ENCODE peak calls at places on chromosome 18, in eight cellular contexts. One of them, this sample, is unnamed.

GRCh38 chr18:63421514-63421913 is 762 bp downstream of the VPS4B start:
- DNase-seq in NCI-H446 treated with DMSO at 0.1 percent for 48 hours: no peak
- DNase-seq in LoVo: no peak
- DNase-seq in fibroblast of the conjunctiva: no peak
- DNase-seq in right atrium auricular region: no peak
- DNase-seq in COR-L47: no peak
- DNase-seq in cardiac septum: no peak
- DNase-seq in stimulated activated CD4-positive, alpha-beta T cell treated with anti-CD3 and anti-CD28 coated beads, Interleukin-15, amount 100 ng/mL, for 48 hours: no peak
- DNase-seq in this sample: peak; percentile 14

GRCh38 chr18:79922971-79923411 is 28.5 kb downstream of the SLC66A2 start:
- DNase-seq in NCI-H446 treated with DMSO at 0.1 percent for 48 hours: no peak
- DNase-seq in LoVo: no peak
- DNase-seq in fibroblast of the conjunctiva: no peak
- DNase-seq in right atrium auricular region: no peak
- DNase-seq in COR-L47: no peak
- DNase-seq in cardiac septum: peak; percentile 53
- DNase-seq in stimulated activated CD4-positive, alpha-beta T cell treated with anti-CD3 and anti-CD28 coated beads, Interleukin-15, amount 100 ng/mL, for 48 hours: no peak
- DNase-seq in this sample: no peak

GRCh38 chr18:67730884-67731283 is 214.4 kb upstream of the DSEL start:
- DNase-seq in NCI-H446 treated with DMSO at 0.1 percent for 48 hours: no peak
- DNase-seq in LoVo: no peak
- DNase-seq in fibroblast of the conjunctiva: peak; percentile 39
- DNase-seq in right atrium auricular region: no peak
- DNase-seq in COR-L47: no peak
- DNase-seq in cardiac septum: no peak
- DNase-seq in stimulated activated CD4-positive, alpha-beta T cell treated with anti-CD3 and anti-CD28 coated beads, Interleukin-15, amount 100 ng/mL, for 48 hours: no peak
- DNase-seq in this sample: no peak

GRCh38 chr18:12262748-12263147 is 8.6 kb downstream of the CIDEA start:
- DNase-seq in NCI-H446 treated with DMSO at 0.1 percent for 48 hours: no peak
- DNase-seq in LoVo: no peak
- DNase-seq in fibroblast of the conjunctiva: no peak
- DNase-seq in right atrium auricular region: no peak
- DNase-seq in COR-L47: no peak
- DNase-seq in cardiac septum: no peak
- DNase-seq in stimulated activated CD4-positive, alpha-beta T cell treated with anti-CD3 and anti-CD28 coated beads, Interleukin-15, amount 100 ng/mL, for 48 hours: no peak
- DNase-seq in this sample: no peak

GRCh38 chr18:63951302-63951705 is 2.2 kb downstream of the HMSD start:
- DNase-seq in NCI-H446 treated with DMSO at 0.1 percent for 48 hours: no peak
- DNase-seq in LoVo: no peak
- DNase-seq in fibroblast of the conjunctiva: no peak
- DNase-seq in right atrium auricular region: no peak
- DNase-seq in COR-L47: no peak
- DNase-seq in cardiac septum: no peak
- DNase-seq in stimulated activated CD4-positive, alpha-beta T cell treated with anti-CD3 and anti-CD28 coated beads, Interleukin-15, amount 100 ng/mL, for 48 hours: no peak
- DNase-seq in this sample: no peak

GRCh38 chr18:41073372-41073954 is 881.6 kb upstream of the PIK3C3 start:
- DNase-seq in NCI-H446 treated with DMSO at 0.1 percent for 48 hours: no peak
- DNase-seq in LoVo: no peak
- DNase-seq in fibroblast of the conjunctiva: peak; percentile 29
- DNase-seq in right atrium auricular region: no peak
- DNase-seq in COR-L47: no peak
- DNase-seq in cardiac septum: no peak
- DNase-seq in stimulated activated CD4-positive, alpha-beta T cell treated with anti-CD3 and anti-CD28 coated beads, Interleukin-15, amount 100 ng/mL, for 48 hours: no peak
- DNase-seq in this sample: no peak

GRCh38 chr18:35566019-35566418 is 15.5 kb upstream of the GALNT1 start:
- DNase-seq in NCI-H446 treated with DMSO at 0.1 percent for 48 hours: no peak
- DNase-seq in LoVo: no peak
- DNase-seq in fibroblast of the conjunctiva: no peak
- DNase-seq in right atrium auricular region: no peak
- DNase-seq in COR-L47: no peak
- DNase-seq in cardiac septum: no peak
- DNase-seq in stimulated activated CD4-positive, alpha-beta T cell treated with anti-CD3 and anti-CD28 coated beads, Interleukin-15, amount 100 ng/mL, for 48 hours: no peak
- DNase-seq in this sample: no peak

GRCh38 chr18:79799619-79800352 is 2.0 kb downstream of the KCNG2 start:
- DNase-seq in NCI-H446 treated with DMSO at 0.1 percent for 48 hours: no peak
- DNase-seq in LoVo: no peak
- DNase-seq in fibroblast of the conjunctiva: no peak
- DNase-seq in right atrium auricular region: no peak
- DNase-seq in COR-L47: no peak
- DNase-seq in cardiac septum: peak; percentile 49
- DNase-seq in stimulated activated CD4-positive, alpha-beta T cell treated with anti-CD3 and anti-CD28 coated beads, Interleukin-15, amount 100 ng/mL, for 48 hours: no peak
- DNase-seq in this sample: no peak

GRCh38 chr18:28514699-28515098 is 337.8 kb upstream of the CDH2 start:
- DNase-seq in NCI-H446 treated with DMSO at 0.1 percent for 48 hours: no peak
- DNase-seq in LoVo: peak; percentile 7
- DNase-seq in fibroblast of the conjunctiva: no peak
- DNase-seq in right atrium auricular region: no peak
- DNase-seq in COR-L47: no peak
- DNase-seq in cardiac septum: no peak
- DNase-seq in stimulated activated CD4-positive, alpha-beta T cell treated with anti-CD3 and anti-CD28 coated beads, Interleukin-15, amount 100 ng/mL, for 48 hours: no peak
- DNase-seq in this sample: no peak

GRCh38 chr18:13006731-13007550 is 15.8 kb downstream of the CEP192 start:
- DNase-seq in NCI-H446 treated with DMSO at 0.1 percent for 48 hours: no peak
- DNase-seq in LoVo: no peak
- DNase-seq in fibroblast of the conjunctiva: no peak
- DNase-seq in right atrium auricular region: no peak
- DNase-seq in COR-L47: no peak
- DNase-seq in cardiac septum: no peak
- DNase-seq in stimulated activated CD4-positive, alpha-beta T cell treated with anti-CD3 and anti-CD28 coated beads, Interleukin-15, amount 100 ng/mL, for 48 hours: no peak
- DNase-seq in this sample: no peak

GRCh38 chr18:63903981-63904570 is 3.7 kb upstream of the SERPINB10 start:
- DNase-seq in NCI-H446 treated with DMSO at 0.1 percent for 48 hours: no peak
- DNase-seq in LoVo: no peak
- DNase-seq in fibroblast of the conjunctiva: no peak
- DNase-seq in right atrium auricular region: no peak
- DNase-seq in COR-L47: no peak
- DNase-seq in cardiac septum: no peak
- DNase-seq in stimulated activated CD4-positive, alpha-beta T cell treated with anti-CD3 and anti-CD28 coated beads, Interleukin-15, amount 100 ng/mL, for 48 hours: no peak
- DNase-seq in this sample: no peak

GRCh38 chr18:49757513-49758262 is 55.6 kb downstream of the ACAA2 start:
- DNase-seq in NCI-H446 treated with DMSO at 0.1 percent for 48 hours: no peak
- DNase-seq in LoVo: no peak
- DNase-seq in fibroblast of the conjunctiva: no peak
- DNase-seq in right atrium auricular region: no peak
- DNase-seq in COR-L47: no peak
- DNase-seq in cardiac septum: no peak
- DNase-seq in stimulated activated CD4-positive, alpha-beta T cell treated with anti-CD3 and anti-CD28 coated beads, Interleukin-15, amount 100 ng/mL, for 48 hours: no peak
- DNase-seq in this sample: no peak

GRCh38 chr18:23539298-23539697 is 36.0 kb downstream of the RMC1 start:
- DNase-seq in NCI-H446 treated with DMSO at 0.1 percent for 48 hours: no peak
- DNase-seq in LoVo: no peak
- DNase-seq in fibroblast of the conjunctiva: no peak
- DNase-seq in right atrium auricular region: no peak
- DNase-seq in COR-L47: no peak
- DNase-seq in cardiac septum: no peak
- DNase-seq in stimulated activated CD4-positive, alpha-beta T cell treated with anti-CD3 and anti-CD28 coated beads, Interleukin-15, amount 100 ng/mL, for 48 hours: no peak
- DNase-seq in this sample: no peak

GRCh38 chr18:58793361-58793760 is 71.3 kb upstream of the ZNF532 start:
- DNase-seq in NCI-H446 treated with DMSO at 0.1 percent for 48 hours: no peak
- DNase-seq in LoVo: peak; percentile 11
- DNase-seq in fibroblast of the conjunctiva: peak; percentile 53
- DNase-seq in right atrium auricular region: no peak
- DNase-seq in COR-L47: no peak
- DNase-seq in cardiac septum: no peak
- DNase-seq in stimulated activated CD4-positive, alpha-beta T cell treated with anti-CD3 and anti-CD28 coated beads, Interleukin-15, amount 100 ng/mL, for 48 hours: no peak
- DNase-seq in this sample: no peak

GRCh38 chr18:8798996-8799395 is 93.6 kb downstream of the MTCL1 start:
- DNase-seq in NCI-H446 treated with DMSO at 0.1 percent for 48 hours: peak; percentile 58
- DNase-seq in LoVo: peak; percentile 70
- DNase-seq in fibroblast of the conjunctiva: no peak
- DNase-seq in right atrium auricular region: no peak
- DNase-seq in COR-L47: no peak
- DNase-seq in cardiac septum: peak; percentile 74
- DNase-seq in stimulated activated CD4-positive, alpha-beta T cell treated with anti-CD3 and anti-CD28 coated beads, Interleukin-15, amount 100 ng/mL, for 48 hours: no peak
- DNase-seq in this sample: no peak

GRCh38 chr18:23188391-23188790 is 53.1 kb downstream of the CABLES1 start:
- DNase-seq in NCI-H446 treated with DMSO at 0.1 percent for 48 hours: no peak
- DNase-seq in LoVo: no peak
- DNase-seq in fibroblast of the conjunctiva: no peak
- DNase-seq in right atrium auricular region: no peak
- DNase-seq in COR-L47: no peak
- DNase-seq in cardiac septum: no peak
- DNase-seq in stimulated activated CD4-positive, alpha-beta T cell treated with anti-CD3 and anti-CD28 coated beads, Interleukin-15, amount 100 ng/mL, for 48 hours: no peak
- DNase-seq in this sample: no peak

GRCh38 chr18:46051731-46052461 is 20.2 kb downstream of the PSTPIP2 start:
- DNase-seq in NCI-H446 treated with DMSO at 0.1 percent for 48 hours: no peak
- DNase-seq in LoVo: peak; percentile 33
- DNase-seq in fibroblast of the conjunctiva: no peak
- DNase-seq in right atrium auricular region: no peak
- DNase-seq in COR-L47: no peak
- DNase-seq in cardiac septum: no peak
- DNase-seq in stimulated activated CD4-positive, alpha-beta T cell treated with anti-CD3 and anti-CD28 coated beads, Interleukin-15, amount 100 ng/mL, for 48 hours: no peak
- DNase-seq in this sample: no peak

GRCh38 chr18:73124165-73124564 is 256.4 kb upstream of the NETO1 start:
- DNase-seq in NCI-H446 treated with DMSO at 0.1 percent for 48 hours: no peak
- DNase-seq in LoVo: no peak
- DNase-seq in fibroblast of the conjunctiva: peak; percentile 0
- DNase-seq in right atrium auricular region: no peak
- DNase-seq in COR-L47: no peak
- DNase-seq in cardiac septum: no peak
- DNase-seq in stimulated activated CD4-positive, alpha-beta T cell treated with anti-CD3 and anti-CD28 coated beads, Interleukin-15, amount 100 ng/mL, for 48 hours: no peak
- DNase-seq in this sample: no peak

GRCh38 chr18:5839102-5839501 is 56.2 kb downstream of the TMEM200C start:
- DNase-seq in NCI-H446 treated with DMSO at 0.1 percent for 48 hours: no peak
- DNase-seq in LoVo: no peak
- DNase-seq in fibroblast of the conjunctiva: no peak
- DNase-seq in right atrium auricular region: no peak
- DNase-seq in COR-L47: no peak
- DNase-seq in cardiac septum: no peak
- DNase-seq in stimulated activated CD4-positive, alpha-beta T cell treated with anti-CD3 and anti-CD28 coated beads, Interleukin-15, amount 100 ng/mL, for 48 hours: no peak
- DNase-seq in this sample: no peak

GRCh38 chr18:56248613-56249235 is 389.7 kb downstream of the TXNL1 start:
- DNase-seq in NCI-H446 treated with DMSO at 0.1 percent for 48 hours: no peak
- DNase-seq in LoVo: no peak
- DNase-seq in fibroblast of the conjunctiva: no peak
- DNase-seq in right atrium auricular region: no peak
- DNase-seq in COR-L47: no peak
- DNase-seq in cardiac septum: no peak
- DNase-seq in stimulated activated CD4-positive, alpha-beta T cell treated with anti-CD3 and anti-CD28 coated beads, Interleukin-15, amount 100 ng/mL, for 48 hours: no peak
- DNase-seq in this sample: no peak

GRCh38 chr18:60892441-60892840 is 440.8 kb upstream of the CDH20 start:
- DNase-seq in NCI-H446 treated with DMSO at 0.1 percent for 48 hours: no peak
- DNase-seq in LoVo: no peak
- DNase-seq in fibroblast of the conjunctiva: peak; percentile 13
- DNase-seq in right atrium auricular region: no peak
- DNase-seq in COR-L47: no peak
- DNase-seq in cardiac septum: no peak
- DNase-seq in stimulated activated CD4-positive, alpha-beta T cell treated with anti-CD3 and anti-CD28 coated beads, Interleukin-15, amount 100 ng/mL, for 48 hours: no peak
- DNase-seq in this sample: no peak

GRCh38 chr18:74446631-74447403 is 10.3 kb downstream of the DIPK1C start:
- DNase-seq in NCI-H446 treated with DMSO at 0.1 percent for 48 hours: no peak
- DNase-seq in LoVo: no peak
- DNase-seq in fibroblast of the conjunctiva: no peak
- DNase-seq in right atrium auricular region: peak; percentile 53
- DNase-seq in COR-L47: no peak
- DNase-seq in cardiac septum: no peak
- DNase-seq in stimulated activated CD4-positive, alpha-beta T cell treated with anti-CD3 and anti-CD28 coated beads, Interleukin-15, amount 100 ng/mL, for 48 hours: no peak
- DNase-seq in this sample: no peak

GRCh38 chr18:3910507-3910906 is 460.5 kb downstream of the TGIF1 start:
- DNase-seq in NCI-H446 treated with DMSO at 0.1 percent for 48 hours: peak; percentile 46
- DNase-seq in LoVo: no peak
- DNase-seq in fibroblast of the conjunctiva: no peak
- DNase-seq in right atrium auricular region: no peak
- DNase-seq in COR-L47: no peak
- DNase-seq in cardiac septum: no peak
- DNase-seq in stimulated activated CD4-positive, alpha-beta T cell treated with anti-CD3 and anti-CD28 coated beads, Interleukin-15, amount 100 ng/mL, for 48 hours: no peak
- DNase-seq in this sample: no peak

GRCh38 chr18:46485675-46486200 is 171.3 kb downstream of the LOXHD1 start:
- DNase-seq in NCI-H446 treated with DMSO at 0.1 percent for 48 hours: no peak
- DNase-seq in LoVo: no peak
- DNase-seq in fibroblast of the conjunctiva: no peak
- DNase-seq in right atrium auricular region: no peak
- DNase-seq in COR-L47: no peak
- DNase-seq in cardiac septum: no peak
- DNase-seq in stimulated activated CD4-positive, alpha-beta T cell treated with anti-CD3 and anti-CD28 coated beads, Interleukin-15, amount 100 ng/mL, for 48 hours: no peak
- DNase-seq in this sample: no peak

GRCh38 chr18:79553154-79553553 is 126.4 kb upstream of the CTDP1 start:
- DNase-seq in NCI-H446 treated with DMSO at 0.1 percent for 48 hours: no peak
- DNase-seq in LoVo: peak; percentile 11
- DNase-seq in fibroblast of the conjunctiva: no peak
- DNase-seq in right atrium auricular region: no peak
- DNase-seq in COR-L47: no peak
- DNase-seq in cardiac septum: no peak
- DNase-seq in stimulated activated CD4-positive, alpha-beta T cell treated with anti-CD3 and anti-CD28 coated beads, Interleukin-15, amount 100 ng/mL, for 48 hours: no peak
- DNase-seq in this sample: no peak

GRCh38 chr18:46859855-46860254 is 57.5 kb downstream of the PIAS2 start:
- DNase-seq in NCI-H446 treated with DMSO at 0.1 percent for 48 hours: no peak
- DNase-seq in LoVo: no peak
- DNase-seq in fibroblast of the conjunctiva: no peak
- DNase-seq in right atrium auricular region: no peak
- DNase-seq in COR-L47: no peak
- DNase-seq in cardiac septum: no peak
- DNase-seq in stimulated activated CD4-positive, alpha-beta T cell treated with anti-CD3 and anti-CD28 coated beads, Interleukin-15, amount 100 ng/mL, for 48 hours: no peak
- DNase-seq in this sample: no peak

GRCh38 chr18:332721-333513 is 65.1 kb upstream of the THOC1 start:
- DNase-seq in NCI-H446 treated with DMSO at 0.1 percent for 48 hours: no peak
- DNase-seq in LoVo: no peak
- DNase-seq in fibroblast of the conjunctiva: no peak
- DNase-seq in right atrium auricular region: no peak
- DNase-seq in COR-L47: no peak
- DNase-seq in cardiac septum: no peak
- DNase-seq in stimulated activated CD4-positive, alpha-beta T cell treated with anti-CD3 and anti-CD28 coated beads, Interleukin-15, amount 100 ng/mL, for 48 hours: no peak
- DNase-seq in this sample: no peak

GRCh38 chr18:24060644-24061043 is 46.1 kb downstream of the TTC39C start:
- DNase-seq in NCI-H446 treated with DMSO at 0.1 percent for 48 hours: no peak
- DNase-seq in LoVo: no peak
- DNase-seq in fibroblast of the conjunctiva: peak; percentile 28
- DNase-seq in right atrium auricular region: no peak
- DNase-seq in COR-L47: no peak
- DNase-seq in cardiac septum: no peak
- DNase-seq in stimulated activated CD4-positive, alpha-beta T cell treated with anti-CD3 and anti-CD28 coated beads, Interleukin-15, amount 100 ng/mL, for 48 hours: no peak
- DNase-seq in this sample: no peak

GRCh38 chr18:36176177-36176584 is 11.1 kb upstream of the MOCOS start:
- DNase-seq in NCI-H446 treated with DMSO at 0.1 percent for 48 hours: no peak
- DNase-seq in LoVo: peak; percentile 12
- DNase-seq in fibroblast of the conjunctiva: no peak
- DNase-seq in right atrium auricular region: no peak
- DNase-seq in COR-L47: no peak
- DNase-seq in cardiac septum: no peak
- DNase-seq in stimulated activated CD4-positive, alpha-beta T cell treated with anti-CD3 and anti-CD28 coated beads, Interleukin-15, amount 100 ng/mL, for 48 hours: no peak
- DNase-seq in this sample: no peak

GRCh38 chr18:45503988-45504387 is 111.3 kb upstream of the SLC14A2 start:
- DNase-seq in NCI-H446 treated with DMSO at 0.1 percent for 48 hours: no peak
- DNase-seq in LoVo: no peak
- DNase-seq in fibroblast of the conjunctiva: no peak
- DNase-seq in right atrium auricular region: no peak
- DNase-seq in COR-L47: no peak
- DNase-seq in cardiac septum: no peak
- DNase-seq in stimulated activated CD4-positive, alpha-beta T cell treated with anti-CD3 and anti-CD28 coated beads, Interleukin-15, amount 100 ng/mL, for 48 hours: no peak
- DNase-seq in this sample: no peak